ENCODE peak calls at places on chromosomes 1 and 21, in seven cellular contexts. T is choroid plexus epithelial cell; X is fibroblast of pulmonary artery; Z is ACHN; P is effector CD4-positive, alpha-beta T cell; I is stimulated activated CD4-positive, alpha-beta T cell treated with anti-CD3 and anti-CD28 coated beads, Interleukin-4, amount 100 ng/mL, for 48 hours; U is RWPE1. F is an unnamed sample.

GRCh38 chr1:89042491-89042890 is 19.8 kb upstream of the GBP3 start:
- DNase-seq in T (no peak), Z (no peak), X (no peak), P (no peak), U (no peak), I (no peak), F (no peak)

GRCh38 chr1:114214016-114214415 is 60.3 kb upstream of the SYT6 start:
- DNase-seq in P (no peak), T (no peak), U (no peak), I (no peak), Z (no peak), X (no peak), F (no peak)

GRCh38 chr1:15168479-15168878 is 14.9 kb downstream of the TMEM51 start:
- DNase-seq in I (no peak), T (peak), Z (peak), U (peak), P (no peak), X (peak), F (no peak)

GRCh38 chr1:77030401-77031100 is 163.3 kb downstream of the ST6GALNAC5 start:
- DNase-seq in U (no peak), I (no peak), P (no peak), Z (no peak), T (no peak), X (no peak), F (no peak)

GRCh38 chr1:162678439-162678838 is 46.2 kb downstream of the DDR2 start:
- DNase-seq in T (peak), P (no peak), X (peak), U (peak), Z (peak), I (no peak), F (no peak)

GRCh38 chr1:167748901-167749300 is 27.1 kb downstream of the MPZL1 start:
- DNase-seq in T (no peak), X (no peak), P (no peak), U (no peak), Z (peak), I (no peak), F (no peak)

GRCh38 chr1:37850352-37850955 is 8.9 kb downstream of the MTF1 start:
- DNase-seq in I (no peak), U (peak), P (no peak), T (peak), Z (peak), X (peak), F (no peak)

GRCh38 chr1:109864960-109865611 is 45.6 kb upstream of the CSF1 start:
- DNase-seq in P (no peak), Z (no peak), U (no peak), T (peak), I (no peak), X (peak), F (no peak)

GRCh38 chr1:197029749-197030148 is 37.3 kb downstream of the F13B start:
- DNase-seq in P (no peak), T (no peak), I (no peak), Z (no peak), U (no peak), X (peak), F (no peak)

GRCh38 chr1:36321119-36321951 is 2.1 kb downstream of the EVA1B start:
- DNase-seq in Z (no peak), X (peak), U (no peak), P (no peak), I (no peak), T (peak), F (no peak)

GRCh38 chr1:36794460-36794859 is 239.9 kb downstream of the GRIK3 start:
- DNase-seq in P (no peak), T (no peak), Z (no peak), U (no peak), X (no peak), I (no peak), F (no peak)

GRCh38 chr21:30234050-30234449 is 18.2 kb upstream of the CLDN8 start:
- DNase-seq in P (no peak), Z (no peak), U (no peak), I (no peak), T (no peak), X (no peak), F (no peak)

GRCh38 chr1:152386940-152387339 is 27.1 kb downstream of the CRNN start:
- DNase-seq in Z (no peak), T (no peak), P (no peak), I (no peak), X (no peak), U (peak), F (no peak)

GRCh38 chr1:18011703-18012102 is 95.9 kb upstream of the IGSF21 start:
- DNase-seq in P (no peak), Z (no peak), T (no peak), U (no peak), I (no peak), X (no peak), F (no peak)

GRCh38 chr1:34602907-34603306 is 151.9 kb upstream of the GJB5 start:
- DNase-seq in T (no peak), X (no peak), P (no peak), I (no peak), U (no peak), Z (no peak), F (no peak)

F was measured in HT-29.